ENCODE peak calls at places on chromosomes 12 and 14, in ten cellular contexts. H is tibial artery; Q is IMR-90; O is right cardiac atrium; Y is upper lobe of right lung; W is cardiac muscle cell; E is lung; B is PC-3; V is CD4-positive, alpha-beta T cell; D is HepG2. C is an unnamed sample.

GRCh38 chr14:38391334-38391733 is 135.4 kb upstream of the CLEC14A start:
- DNase-seq in H (no peak), D (no peak), Q (peak; percentile 59), Y (no peak), O (no peak), B (peak; percentile 49), E (no peak), W (peak; percentile 56), V (no peak), C (no peak)

GRCh38 chr12:79407671-79408622 is 282.8 kb downstream of the PAWR start:
- DNase-seq in E (peak; percentile 38), Y (no peak), D (peak; percentile 74), H (peak; percentile 70), V (no peak), Q (peak; percentile 91), B (peak; percentile 94), O (peak; percentile 61), W (peak; percentile 94), C (peak; percentile 81)

GRCh38 chr12:90679674-90680073 is 275.3 kb downstream of the CCER1 start:
- DNase-seq in D (no peak), V (no peak), O (no peak), W (no peak), E (no peak), Y (no peak), H (no peak), Q (no peak), B (peak; percentile 81), C (no peak)

GRCh38 chr12:52029686-52030085 is 21.6 kb upstream of the NR4A1 start:
- DNase-seq in V (no peak), E (no peak), W (peak; percentile 65), H (no peak), Y (no peak), B (peak; percentile 25), O (peak; percentile 67), D (no peak), Q (peak; percentile 52), C (no peak)

GRCh38 chr12:12405882-12406281 is 49.0 kb downstream of the BORCS5 start:
- DNase-seq in Y (peak; percentile 81), O (no peak), B (peak; percentile 49), E (peak; percentile 69), W (no peak), Q (no peak), D (peak; percentile 77), H (no peak), V (no peak), C (no peak)

GRCh38 chr12:89493650-89494302 is 30.8 kb downstream of the GALNT4 start:
- DNase-seq in H (no peak), Y (no peak), V (no peak), B (no peak), O (no peak), D (no peak), Q (no peak), W (no peak), E (no peak), C (no peak)

GRCh38 chr12:25422241-25422640 is 130.8 kb downstream of the LMNTD1 start:
- DNase-seq in E (no peak), Q (no peak), W (no peak), V (no peak), B (no peak), D (no peak), H (no peak), Y (no peak), O (no peak), C (no peak)

GRCh38 chr14:92726135-92726932 is 22.1 kb downstream of the LGMN start:
- DNase-seq in B (peak; percentile 88), Y (peak; percentile 92), V (peak; percentile 11), O (peak; percentile 89), Q (peak; percentile 89), W (peak; percentile 97), D (no peak), E (peak; percentile 82), H (peak; percentile 86), C (peak; percentile 51)

GRCh38 chr14:61102549-61103466 is 121.8 kb downstream of the SLC38A6 start:
- DNase-seq in B (peak; percentile 31), E (no peak), V (no peak), W (no peak), H (no peak), Q (no peak), Y (no peak), D (peak; percentile 99), O (no peak), C (no peak)

GRCh38 chr14:55448146-55448614 is 7.8 kb upstream of the TBPL2 start:
- DNase-seq in H (no peak), Q (peak; percentile 97), D (no peak), Y (no peak), W (peak; percentile 85), O (no peak), V (no peak), E (no peak), B (peak; percentile 100), C (peak; percentile 89)

DNA sequence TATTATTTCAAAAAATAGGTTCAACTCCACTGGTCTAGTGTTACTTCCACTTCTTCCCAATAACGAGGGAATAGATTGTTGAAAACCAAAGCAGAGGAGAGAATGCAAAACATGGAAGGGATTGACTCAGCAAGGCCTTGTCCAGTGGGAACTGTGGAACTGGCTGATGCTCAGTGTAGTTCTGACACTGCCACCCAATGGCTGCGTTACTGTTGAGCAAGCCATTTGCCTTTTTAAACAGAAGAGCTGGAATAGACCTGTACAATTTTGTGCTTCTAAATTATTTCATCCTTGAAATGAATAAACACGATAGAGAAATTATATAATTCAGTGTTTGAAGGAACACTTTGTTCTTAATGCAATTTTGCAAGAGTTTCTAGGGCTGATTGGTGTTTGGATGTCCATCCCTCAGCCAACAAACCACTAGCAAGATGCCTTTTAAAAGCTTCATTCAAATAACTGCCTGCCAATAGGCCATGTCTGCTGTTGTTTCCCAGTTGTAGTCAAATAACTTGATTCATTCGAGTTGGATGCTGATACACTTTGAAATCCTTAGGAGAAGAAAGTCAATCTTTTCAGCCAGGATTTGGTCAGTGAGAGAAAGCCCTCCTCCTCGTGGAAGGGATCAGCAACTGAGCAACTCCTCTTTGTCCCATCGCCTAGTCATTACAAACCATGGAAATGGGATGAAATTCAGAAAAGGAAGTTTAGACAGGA is 7.2 kb upstream of the MGP start:
- DNase-seq in B (peak; percentile 30), D (peak; percentile 5), O (peak; percentile 85), V (no peak), W (peak; percentile 74), E (no peak), Y (no peak), H (peak; percentile 88), Q (peak; percentile 2), C (no peak)
- H3K27ac ChIP-seq in B (no peak overlapping the region), D (no peak overlapping the region), O (peak overlapping the region; percentile 85), V (no peak overlapping the region), W (no peak overlapping the region), E (peak overlapping the region; percentile 64), Y (peak overlapping the region; percentile 74), H (peak overlapping the region; percentile 78), Q (no peak overlapping the region), C (no peak overlapping the region)

DNA sequence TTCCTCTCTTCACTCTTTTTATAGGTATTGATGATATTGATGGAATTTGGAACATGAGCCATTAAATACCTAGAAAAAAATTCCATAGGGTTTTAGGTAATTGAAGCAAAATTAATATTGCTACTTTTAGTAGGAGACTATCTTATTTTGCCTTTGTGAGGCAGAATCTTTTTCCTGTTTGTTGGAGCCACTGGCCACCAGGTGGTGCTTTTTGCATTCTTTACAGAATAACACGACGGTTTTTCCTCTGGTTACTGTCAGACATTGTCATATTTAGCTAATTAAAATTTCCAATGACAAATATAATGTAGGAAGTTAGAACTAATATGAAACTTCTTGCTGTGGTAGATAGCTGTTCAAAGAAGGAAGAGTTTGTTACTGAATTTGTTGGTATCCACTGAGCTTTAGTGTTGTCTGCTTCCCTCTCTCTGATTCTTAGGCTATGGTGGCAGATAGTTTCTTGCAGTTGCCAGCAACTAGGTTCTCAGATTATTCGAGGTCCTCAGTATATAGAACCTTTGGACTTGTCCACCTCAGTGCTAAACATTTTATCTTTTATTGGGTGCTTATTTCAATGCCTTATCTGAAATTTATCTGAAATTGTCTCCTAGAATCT is 25.7 kb downstream of the RAB21 start:
- DNase-seq in O (peak; percentile 52), Y (no peak), Q (peak; percentile 50), H (no peak), E (no peak), B (peak; percentile 63), D (peak; percentile 20), V (peak; percentile 22), W (peak; percentile 58), C (no peak)
- H3K27ac ChIP-seq in O (no peak overlapping the region), Y (no peak overlapping the region), Q (no peak overlapping the region), H (no peak overlapping the region), E (no peak overlapping the region), B (no peak overlapping the region), D (no peak overlapping the region), V (no peak overlapping the region), W (no peak overlapping the region), C (no peak overlapping the region)

GRCh38 chr12:94263905-94264655 is 115.7 kb downstream of the PLXNC1 start:
- DNase-seq in H (no peak), E (peak; percentile 83), Q (no peak), B (no peak), W (peak; percentile 51), D (no peak), Y (peak; percentile 82), V (no peak), O (no peak), C (no peak)

GRCh38 chr12:94261781-94262180 is 113.4 kb downstream of the PLXNC1 start:
- DNase-seq in D (no peak), V (no peak), B (no peak), H (no peak), O (no peak), W (no peak), Q (no peak), Y (no peak), E (no peak), C (no peak)

GRCh38 chr12:94261119-94261518 is 112.7 kb downstream of the PLXNC1 start:
- DNase-seq in O (no peak), Y (no peak), W (no peak), Q (no peak), E (no peak), B (no peak), V (no peak), D (no peak), H (no peak), C (no peak)

GRCh38 chr12:94262228-94263010 is 114.0 kb downstream of the PLXNC1 start:
- DNase-seq in H (peak; percentile 94), V (peak; percentile 67), E (peak; percentile 95), Y (peak; percentile 94), Q (peak; percentile 96), B (peak; percentile 62), D (no peak), W (peak; percentile 99), O (peak; percentile 95), C (peak; percentile 92)

GRCh38 chr12:94263011-94263786 is 114.8 kb downstream of the PLXNC1 start:
- DNase-seq in E (no peak), W (no peak), Q (no peak), H (no peak), V (peak; percentile 28), Y (peak; percentile 67), D (no peak), O (no peak), B (no peak), C (no peak)
- H3K27ac ChIP-seq in E (peak overlapping the region; percentile 55), W (no peak overlapping the region), Q (peak overlapping the region; percentile 88), H (peak overlapping the region; percentile 87), V (peak overlapping the region; percentile 89), Y (peak overlapping the region; percentile 92), D (no peak overlapping the region), O (peak overlapping the region; percentile 73), B (no peak overlapping the region), C (peak overlapping the region; percentile 89)

DNA sequence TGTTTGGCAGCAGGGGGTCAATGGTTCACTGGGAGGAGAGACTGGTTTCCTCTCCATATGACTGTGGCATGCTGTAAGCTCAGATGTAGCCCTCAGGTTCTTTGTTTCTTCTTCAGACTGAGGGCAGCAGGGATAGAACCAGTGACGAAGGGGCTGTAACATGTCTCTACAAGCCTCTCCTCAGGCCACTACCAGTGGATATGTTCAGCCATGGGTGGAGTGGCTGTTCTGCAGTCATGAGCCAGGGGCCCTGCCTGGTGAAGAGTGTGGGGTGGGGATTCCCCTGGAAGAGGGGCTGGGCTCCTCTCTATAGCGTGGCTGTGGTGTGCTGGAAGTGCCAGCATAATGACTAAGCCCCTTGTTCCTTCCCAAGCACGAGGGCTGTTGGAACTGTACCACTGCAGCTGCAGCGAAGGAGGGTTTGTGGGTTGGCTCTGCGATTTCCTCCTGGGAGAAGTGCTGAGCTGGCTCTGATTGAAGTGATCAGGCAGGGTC is 55.8 kb downstream of the CMAS start:
- DNase-seq in E (peak; percentile 47), Q (peak; percentile 89), D (no peak), O (peak; percentile 55), Y (no peak), V (no peak), B (peak; percentile 46), H (no peak), W (peak; percentile 88), C (peak; percentile 59)
- H3K27ac ChIP-seq in E (no peak overlapping the region), Q (no peak overlapping the region), D (no peak overlapping the region), O (no peak overlapping the region), Y (no peak overlapping the region), V (no peak overlapping the region), B (no peak overlapping the region), H (no peak overlapping the region), W (no peak overlapping the region), C (no peak overlapping the region)